ENCODE peak calls at places on chromosomes 2 and 18, in ten cellular contexts. One of them, this sample, is unnamed.

GRCh38 chr2:18422416-18423165 is 137.9 kb downstream of the RDH14 start:
- DNase-seq in OCI-LY7: no peak
- DNase-seq in RWPE2: no peak
- DNase-seq in astrocyte of the cerebellum: no peak
- DNase-seq in foreskin fibroblast: peak
- DNase-seq in kidney epithelial cell: no peak
- DNase-seq in B cell: no peak
- DNase-seq in IMR-90: no peak
- DNase-seq in HL-60: no peak
- DNase-seq in HFFc6: no peak
- DNase-seq in this sample: no peak

GRCh38 chr2:72041638-72042111 is 106.0 kb downstream of the CYP26B1 start:
- DNase-seq in B cell: no peak
- DNase-seq in OCI-LY7: no peak
- DNase-seq in astrocyte of the cerebellum: no peak
- DNase-seq in foreskin fibroblast: no peak
- DNase-seq in HFFc6: no peak
- DNase-seq in HL-60: no peak
- DNase-seq in RWPE2: peak
- DNase-seq in kidney epithelial cell: no peak
- DNase-seq in IMR-90: no peak
- DNase-seq in this sample: no peak

GRCh38 chr2:201781583-201782051 is 884 bp upstream of the ALS2 start:
- DNase-seq in kidney epithelial cell: no peak
- DNase-seq in RWPE2: no peak
- DNase-seq in foreskin fibroblast: peak
- DNase-seq in IMR-90: no peak
- DNase-seq in B cell: peak
- DNase-seq in HFFc6: no peak
- DNase-seq in HL-60: peak
- DNase-seq in astrocyte of the cerebellum: no peak
- DNase-seq in OCI-LY7: peak
- DNase-seq in this sample: peak

GRCh38 chr2:170503971-170504819 is 210.9 kb upstream of the SP5 start:
- DNase-seq in HFFc6: no peak
- DNase-seq in astrocyte of the cerebellum: no peak
- DNase-seq in foreskin fibroblast: no peak
- DNase-seq in HL-60: no peak
- DNase-seq in IMR-90: no peak
- DNase-seq in kidney epithelial cell: no peak
- DNase-seq in OCI-LY7: no peak
- DNase-seq in RWPE2: no peak
- DNase-seq in B cell: no peak
- DNase-seq in this sample: no peak

GRCh38 chr2:22826658-22827165 is 558.3 kb upstream of the KLHL29 start:
- DNase-seq in kidney epithelial cell: no peak
- DNase-seq in foreskin fibroblast: no peak
- DNase-seq in RWPE2: no peak
- DNase-seq in HFFc6: no peak
- DNase-seq in IMR-90: no peak
- DNase-seq in OCI-LY7: no peak
- DNase-seq in B cell: no peak
- DNase-seq in HL-60: no peak
- DNase-seq in astrocyte of the cerebellum: no peak
- DNase-seq in this sample: no peak

GRCh38 chr2:54258171-54258570 is 2.1 kb upstream of the TSPYL6 start:
- DNase-seq in RWPE2: no peak
- DNase-seq in OCI-LY7: no peak
- DNase-seq in kidney epithelial cell: no peak
- DNase-seq in HL-60: no peak
- DNase-seq in foreskin fibroblast: no peak
- DNase-seq in HFFc6: no peak
- DNase-seq in IMR-90: peak
- DNase-seq in astrocyte of the cerebellum: no peak
- DNase-seq in B cell: no peak
- DNase-seq in this sample: no peak

GRCh38 chr2:39326644-39327043 is 82.9 kb upstream of the CDKL4 start:
- DNase-seq in kidney epithelial cell: no peak
- DNase-seq in B cell: no peak
- DNase-seq in OCI-LY7: no peak
- DNase-seq in astrocyte of the cerebellum: no peak
- DNase-seq in IMR-90: no peak
- DNase-seq in RWPE2: no peak
- DNase-seq in foreskin fibroblast: no peak
- DNase-seq in HL-60: no peak
- DNase-seq in HFFc6: no peak
- DNase-seq in this sample: no peak

GRCh38 chr2:65504814-65505697 is 72.7 kb upstream of the SPRED2 start:
- DNase-seq in HL-60: no peak
- DNase-seq in foreskin fibroblast: no peak
- DNase-seq in HFFc6: no peak
- DNase-seq in B cell: no peak
- DNase-seq in OCI-LY7: no peak
- DNase-seq in kidney epithelial cell: no peak
- DNase-seq in RWPE2: no peak
- DNase-seq in IMR-90: no peak
- DNase-seq in astrocyte of the cerebellum: no peak
- DNase-seq in this sample: no peak

GRCh38 chr2:133956434-133956935 is 297.4 kb upstream of the MGAT5 start:
- DNase-seq in OCI-LY7: no peak
- DNase-seq in astrocyte of the cerebellum: no peak
- DNase-seq in foreskin fibroblast: no peak
- DNase-seq in HL-60: no peak
- DNase-seq in IMR-90: no peak
- DNase-seq in kidney epithelial cell: no peak
- DNase-seq in HFFc6: no peak
- DNase-seq in B cell: no peak
- DNase-seq in RWPE2: no peak
- DNase-seq in this sample: no peak

GRCh38 chr2:235568431-235568830 is 74.6 kb downstream of the AGAP1 start:
- DNase-seq in astrocyte of the cerebellum: no peak
- DNase-seq in RWPE2: no peak
- DNase-seq in B cell: no peak
- DNase-seq in HL-60: peak
- DNase-seq in kidney epithelial cell: no peak
- DNase-seq in foreskin fibroblast: peak
- DNase-seq in HFFc6: no peak
- DNase-seq in OCI-LY7: no peak
- DNase-seq in IMR-90: no peak
- DNase-seq in this sample: no peak

GRCh38 chr2:239328306-239329191 is 72.3 kb downstream of the HDAC4 start:
- DNase-seq in astrocyte of the cerebellum: peak
- DNase-seq in OCI-LY7: no peak
- DNase-seq in B cell: no peak
- DNase-seq in IMR-90: peak
- DNase-seq in HFFc6: peak
- DNase-seq in HL-60: no peak
- DNase-seq in foreskin fibroblast: peak
- DNase-seq in RWPE2: no peak
- DNase-seq in kidney epithelial cell: no peak
- DNase-seq in this sample: no peak

GRCh38 chr2:10361220-10361588 is 58.5 kb downstream of the HPCAL1 start:
- DNase-seq in RWPE2: no peak
- DNase-seq in OCI-LY7: no peak
- DNase-seq in IMR-90: peak
- DNase-seq in kidney epithelial cell: no peak
- DNase-seq in foreskin fibroblast: no peak
- DNase-seq in HFFc6: no peak
- DNase-seq in HL-60: no peak
- DNase-seq in B cell: no peak
- DNase-seq in astrocyte of the cerebellum: no peak
- DNase-seq in this sample: no peak

GRCh38 chr2:160306985-160307384 is 106.9 kb upstream of the ITGB6 start:
- DNase-seq in IMR-90: peak
- DNase-seq in HL-60: no peak
- DNase-seq in OCI-LY7: no peak
- DNase-seq in foreskin fibroblast: peak
- DNase-seq in astrocyte of the cerebellum: peak
- DNase-seq in RWPE2: no peak
- DNase-seq in B cell: no peak
- DNase-seq in kidney epithelial cell: no peak
- DNase-seq in HFFc6: peak
- DNase-seq in this sample: no peak

GRCh38 chr2:170710609-170710979 is 4.5 kb upstream of the SP5 start:
- DNase-seq in RWPE2: no peak
- DNase-seq in HL-60: no peak
- DNase-seq in astrocyte of the cerebellum: no peak
- DNase-seq in kidney epithelial cell: no peak
- DNase-seq in HFFc6: no peak
- DNase-seq in OCI-LY7: no peak
- DNase-seq in IMR-90: no peak
- DNase-seq in foreskin fibroblast: no peak
- DNase-seq in B cell: no peak
- DNase-seq in this sample: no peak

GRCh38 chr18:9741821-9742541 is 33.9 kb downstream of the RAB31 start:
- DNase-seq in IMR-90: no peak
- DNase-seq in astrocyte of the cerebellum: no peak
- DNase-seq in B cell: no peak
- DNase-seq in HFFc6: no peak
- DNase-seq in HL-60: peak
- DNase-seq in kidney epithelial cell: no peak
- DNase-seq in foreskin fibroblast: peak
- DNase-seq in OCI-LY7: no peak
- DNase-seq in RWPE2: no peak
- DNase-seq in this sample: no peak

GRCh38 chr2:121043827-121044222 is 241.2 kb downstream of the TFCP2L1 start:
- DNase-seq in kidney epithelial cell: no peak
- DNase-seq in IMR-90: no peak
- DNase-seq in astrocyte of the cerebellum: no peak
- DNase-seq in RWPE2: no peak
- DNase-seq in HFFc6: no peak
- DNase-seq in HL-60: no peak
- DNase-seq in B cell: no peak
- DNase-seq in foreskin fibroblast: no peak
- DNase-seq in OCI-LY7: no peak
- DNase-seq in this sample: no peak

GRCh38 chr2:206823178-206823577 is 57.8 kb downstream of the FASTKD2 start:
- DNase-seq in foreskin fibroblast: peak
- DNase-seq in B cell: no peak
- DNase-seq in kidney epithelial cell: no peak
- DNase-seq in HFFc6: no peak
- DNase-seq in OCI-LY7: no peak
- DNase-seq in HL-60: no peak
- DNase-seq in astrocyte of the cerebellum: no peak
- DNase-seq in RWPE2: no peak
- DNase-seq in IMR-90: no peak
- DNase-seq in this sample: no peak

GRCh38 chr2:66301073-66301766 is 133.7 kb upstream of the MEIS1 start:
- DNase-seq in RWPE2: no peak
- DNase-seq in kidney epithelial cell: no peak
- DNase-seq in OCI-LY7: no peak
- DNase-seq in HFFc6: no peak
- DNase-seq in foreskin fibroblast: peak
- DNase-seq in IMR-90: peak
- DNase-seq in B cell: no peak
- DNase-seq in HL-60: no peak
- DNase-seq in astrocyte of the cerebellum: peak
- DNase-seq in this sample: no peak

GRCh38 chr2:8662239-8662879 is 19.5 kb upstream of the ID2 start:
- DNase-seq in B cell: no peak
- DNase-seq in RWPE2: no peak
- DNase-seq in foreskin fibroblast: peak
- DNase-seq in OCI-LY7: no peak
- DNase-seq in HL-60: no peak
- DNase-seq in HFFc6: peak
- DNase-seq in astrocyte of the cerebellum: no peak
- DNase-seq in IMR-90: peak
- DNase-seq in kidney epithelial cell: peak
- DNase-seq in this sample: no peak
- TF ChIP-seq CTCF in B cell: no peak
- TF ChIP-seq CTCF in RWPE2: peak
- TF ChIP-seq CTCF in foreskin fibroblast: peak
- TF ChIP-seq CTCF in OCI-LY7: no peak
- TF ChIP-seq CTCF in HL-60: no peak
- TF ChIP-seq CTCF in HFFc6: peak
- TF ChIP-seq CTCF in astrocyte of the cerebellum: no peak
- TF ChIP-seq CTCF in IMR-90: peak
- TF ChIP-seq CTCF in kidney epithelial cell: peak
- TF ChIP-seq CTCF in this sample: no peak

DNA sequence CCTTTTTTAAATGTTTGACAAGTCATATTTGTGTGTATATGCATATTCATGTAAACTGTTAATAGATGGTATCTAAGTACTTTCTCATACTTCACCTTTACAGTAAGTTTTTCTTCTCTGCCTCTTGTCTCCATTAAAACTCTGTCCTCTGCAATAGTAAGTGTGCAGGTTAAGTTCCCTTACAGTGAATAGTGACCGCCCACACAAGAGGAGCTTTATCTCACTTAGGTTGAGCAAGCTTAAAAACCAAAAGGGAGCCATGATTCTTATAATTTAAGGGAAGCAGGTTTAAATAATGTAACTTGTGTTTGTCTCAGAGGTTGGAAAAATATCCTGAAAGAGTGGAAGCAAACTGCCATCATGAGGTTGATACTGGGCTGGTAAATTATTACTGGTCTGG is 61.3 kb downstream of the MRPS9 start:
- DNase-seq in IMR-90: no peak
- DNase-seq in kidney epithelial cell: no peak
- DNase-seq in astrocyte of the cerebellum: no peak
- DNase-seq in RWPE2: no peak
- DNase-seq in OCI-LY7: no peak
- DNase-seq in foreskin fibroblast: no peak
- DNase-seq in HFFc6: no peak
- DNase-seq in HL-60: no peak
- DNase-seq in B cell: no peak
- DNase-seq in this sample: no peak
- TF ChIP-seq CTCF in IMR-90: no peak
- TF ChIP-seq CTCF in kidney epithelial cell: no peak
- TF ChIP-seq CTCF in astrocyte of the cerebellum: no peak
- TF ChIP-seq CTCF in RWPE2: no peak
- TF ChIP-seq CTCF in OCI-LY7: no peak
- TF ChIP-seq CTCF in foreskin fibroblast: no peak
- TF ChIP-seq CTCF in HFFc6: no peak
- TF ChIP-seq CTCF in HL-60: no peak
- TF ChIP-seq CTCF in B cell: no peak
- TF ChIP-seq CTCF in this sample: no peak

GRCh38 chr18:53567935-53568574 is 656.4 kb downstream of the MBD2 start:
- DNase-seq in kidney epithelial cell: no peak
- DNase-seq in astrocyte of the cerebellum: peak
- DNase-seq in RWPE2: no peak
- DNase-seq in IMR-90: peak
- DNase-seq in HL-60: no peak
- DNase-seq in foreskin fibroblast: peak
- DNase-seq in OCI-LY7: peak
- DNase-seq in B cell: peak
- DNase-seq in HFFc6: peak
- DNase-seq in this sample: peak
- TF ChIP-seq CTCF in kidney epithelial cell: peak
- TF ChIP-seq CTCF in astrocyte of the cerebellum: peak
- TF ChIP-seq CTCF in RWPE2: peak
- TF ChIP-seq CTCF in IMR-90: peak
- TF ChIP-seq CTCF in HL-60: peak
- TF ChIP-seq CTCF in foreskin fibroblast: peak
- TF ChIP-seq CTCF in OCI-LY7: peak
- TF ChIP-seq CTCF in B cell: peak
- TF ChIP-seq CTCF in HFFc6: peak
- TF ChIP-seq CTCF in this sample: peak

DNA sequence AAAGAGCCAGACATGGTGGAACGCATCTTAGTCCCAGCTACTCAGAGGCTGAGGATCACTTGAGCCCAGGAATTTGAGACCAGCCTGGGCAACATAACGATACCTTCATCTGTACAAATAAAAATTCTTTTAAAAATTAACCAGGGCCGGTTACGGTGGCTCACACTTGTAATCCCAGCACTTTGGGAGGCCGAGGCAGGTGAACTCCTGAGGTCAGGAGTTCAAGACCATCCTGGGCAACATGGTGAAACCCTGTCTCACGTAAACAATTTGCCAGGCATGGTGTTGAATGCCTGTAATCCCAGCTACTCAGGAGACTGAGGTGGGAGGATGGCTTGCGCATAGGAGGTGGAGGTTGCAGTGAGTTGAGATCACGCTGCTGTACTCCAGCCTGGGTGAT is 25.8 kb upstream of the KCNG3 start:
- DNase-seq in kidney epithelial cell: no peak
- DNase-seq in IMR-90: no peak
- DNase-seq in RWPE2: no peak
- DNase-seq in HFFc6: no peak
- DNase-seq in HL-60: no peak
- DNase-seq in astrocyte of the cerebellum: no peak
- DNase-seq in OCI-LY7: no peak
- DNase-seq in foreskin fibroblast: no peak
- DNase-seq in B cell: no peak
- DNase-seq in this sample: no peak
- TF ChIP-seq CTCF in kidney epithelial cell: no peak
- TF ChIP-seq CTCF in IMR-90: no peak
- TF ChIP-seq CTCF in RWPE2: no peak
- TF ChIP-seq CTCF in HFFc6: no peak
- TF ChIP-seq CTCF in HL-60: no peak
- TF ChIP-seq CTCF in astrocyte of the cerebellum: no peak
- TF ChIP-seq CTCF in OCI-LY7: no peak
- TF ChIP-seq CTCF in foreskin fibroblast: no peak
- TF ChIP-seq CTCF in B cell: no peak
- TF ChIP-seq CTCF in this sample: no peak